ENCODE peak calls at places on chromosome 18, in ten cellular contexts. W, Q, G, N, Y, C, K, A, R and E are unnamed samples.
A peak's percentile ranks its signal among the peaks of the same experiment; 100 is the strongest.

GRCh38 chr18:79962835-79963657 is 1.4 kb upstream of the HSBP1L1 start:
- DNase-seq in W (no peak), Q (no peak), G (no peak), N (no peak), Y (no peak), C (no peak), K (no peak), A (no peak), R (no peak), E (peak; percentile 70)

GRCh38 chr18:3538456-3538855 is 88.5 kb downstream of the TGIF1 start:
- DNase-seq in W (no peak), Q (no peak), G (peak; percentile 75), N (no peak), Y (no peak), C (no peak), K (peak; percentile 40), A (no peak), R (no peak), E (no peak)

GRCh38 chr18:61308795-61309393 is 24.3 kb upstream of the CDH20 start:
- DNase-seq in W (no peak), Q (peak; percentile 27), G (no peak), N (no peak), Y (no peak), C (no peak), K (no peak), A (no peak), R (no peak), E (no peak)

GRCh38 chr18:48928787-48929186 is 22.0 kb downstream of the SMAD7 start:
- DNase-seq in W (no peak), Q (peak; percentile 59), G (peak; percentile 50), N (peak; percentile 84), Y (no peak), C (peak; percentile 61), K (no peak), A (no peak), R (peak; percentile 66), E (peak; percentile 73)

GRCh38 chr18:79637921-79638855 is 41.4 kb upstream of the CTDP1 start:
- DNase-seq in W (no peak), Q (no peak), G (no peak), N (no peak), Y (no peak), C (no peak), K (no peak), A (no peak), R (no peak), E (no peak)

GRCh38 chr18:2325933-2326332 is 245.4 kb downstream of the METTL4 start:
- DNase-seq in W (no peak), Q (no peak), G (no peak), N (no peak), Y (no peak), C (no peak), K (no peak), A (no peak), R (no peak), E (no peak)

GRCh38 chr18:62566199-62566598 is 43.4 kb downstream of the ZCCHC2 start:
- DNase-seq in W (no peak), Q (peak; percentile 16), G (peak; percentile 36), N (peak; percentile 3), Y (peak; percentile 13), C (peak; percentile 42), K (peak; percentile 36), A (no peak), R (no peak), E (no peak)

GRCh38 chr18:48061781-48062570 is 131.5 kb upstream of the SMAD2 start:
- DNase-seq in W (no peak), Q (no peak), G (no peak), N (no peak), Y (no peak), C (no peak), K (peak; percentile 21), A (no peak), R (no peak), E (no peak)

GRCh38 chr18:11872479-11873136 is 21.4 kb downstream of the CHMP1B start:
- DNase-seq in W (no peak), Q (peak; percentile 27), G (peak; percentile 31), N (peak; percentile 64), Y (peak; percentile 41), C (no peak), K (no peak), A (no peak), R (peak; percentile 51), E (no peak)

GRCh38 chr18:13376841-13377351 is 158.3 kb downstream of the LDLRAD4 start:
- DNase-seq in W (no peak), Q (no peak), G (no peak), N (peak; percentile 10), Y (no peak), C (no peak), K (no peak), A (no peak), R (no peak), E (no peak)

GRCh38 chr18:70288171-70288850 is 534 bp upstream of the SOCS6 start:
- DNase-seq in W (peak; percentile 44), Q (peak; percentile 44), G (peak; percentile 31), N (no peak), Y (no peak), C (peak; percentile 45), K (peak; percentile 33), A (no peak), R (peak; percentile 62), E (no peak)

GRCh38 chr18:44048846-44049245 is 631.8 kb upstream of the SETBP1 start:
- DNase-seq in W (no peak), Q (no peak), G (no peak), N (no peak), Y (no peak), C (no peak), K (no peak), A (no peak), R (no peak), E (no peak)
- TF ChIP-seq CTCF in W (no peak), Q (no peak), G (no peak), N (no peak), Y (no peak), C (no peak), K (no peak), A (no peak), R (no peak), E (no peak)

GRCh38 chr18:54958711-54959625 is at the start of gene CCDC68:
- DNase-seq in W (no peak), Q (no peak), G (no peak), N (no peak), Y (peak; percentile 35), C (peak; percentile 58), K (no peak), A (no peak), R (peak; percentile 86), E (no peak)

GRCh38 chr18:54956506-54956905 is 2.8 kb downstream of the CCDC68 start:
- DNase-seq in W (no peak), Q (no peak), G (no peak), N (no peak), Y (no peak), C (no peak), K (no peak), A (no peak), R (no peak), E (no peak)

GRCh38 chr18:54960197-54960596 is 936 bp upstream of the CCDC68 start:
- DNase-seq in W (no peak), Q (no peak), G (no peak), N (no peak), Y (no peak), C (no peak), K (no peak), A (no peak), R (no peak), E (no peak)

GRCh38 chr18:54957987-54958386 is 1.3 kb downstream of the CCDC68 start:
- DNase-seq in W (no peak), Q (peak; percentile 46), G (peak; percentile 3), N (no peak), Y (no peak), C (no peak), K (peak; percentile 42), A (no peak), R (no peak), E (no peak)

DNA sequence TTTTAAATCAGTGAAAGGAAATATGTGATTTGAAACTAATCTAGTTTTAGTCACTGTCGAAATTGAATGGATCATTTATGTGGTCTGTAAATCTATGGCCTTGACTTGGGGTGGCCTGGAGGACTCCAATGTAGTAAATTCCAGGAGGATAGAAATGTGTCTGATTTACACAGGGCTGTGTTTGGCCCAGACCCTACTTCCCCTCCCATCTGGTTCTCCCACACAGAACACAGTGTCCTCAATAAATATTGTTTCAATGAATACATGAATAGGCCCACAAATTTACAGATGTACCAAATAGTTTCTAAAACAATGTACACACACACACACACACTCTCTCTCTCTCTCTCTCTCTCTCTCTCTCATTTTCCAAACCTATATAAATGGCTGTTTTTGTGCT is 2.0 kb downstream of the CCDC68 start:
- DNase-seq in W (no peak), Q (peak; percentile 35), G (no peak), N (no peak), Y (no peak), C (no peak), K (peak; percentile 16), A (no peak), R (no peak), E (no peak)
- H3K4me3 ChIP-seq in W (no peak overlapping the region), Q (no peak overlapping the region), G (no peak overlapping the region), N (no peak overlapping the region), Y (no peak overlapping the region), C (peak overlapping the region; percentile 67), K (no peak overlapping the region), A (no peak overlapping the region), R (no peak overlapping the region), E (no peak overlapping the region)

GRCh38 chr18:58484989-58485962 is 143.6 kb downstream of the ALPK2 start:
- DNase-seq in W (no peak), Q (peak; percentile 18), G (no peak), N (no peak), Y (no peak), C (no peak), K (no peak), A (no peak), R (no peak), E (no peak)
- TF ChIP-seq CTCF in W (no peak), Q (no peak), G (no peak), N (no peak), Y (no peak), C (no peak), K (no peak), A (no peak), R (no peak), E (no peak)

GRCh38 chr18:45108754-45109153 is 428.1 kb downstream of the SETBP1 start:
- DNase-seq in W (no peak), Q (no peak), G (no peak), N (no peak), Y (no peak), C (no peak), K (no peak), A (no peak), R (no peak), E (no peak)

GRCh38 chr18:45109271-45109670 is 428.6 kb downstream of the SETBP1 start:
- DNase-seq in W (no peak), Q (no peak), G (peak; percentile 46), N (no peak), Y (no peak), C (no peak), K (peak; percentile 73), A (no peak), R (no peak), E (no peak)

GRCh38 chr18:45110577-45111506 is 430.2 kb downstream of the SETBP1 start:
- DNase-seq in W (peak; percentile 71), Q (no peak), G (peak; percentile 59), N (no peak), Y (no peak), C (peak; percentile 29), K (peak; percentile 81), A (no peak), R (no peak), E (no peak)

GRCh38 chr18:45111507-45111858 is 430.8 kb downstream of the SETBP1 start:
- DNase-seq in W (no peak), Q (no peak), G (no peak), N (no peak), Y (no peak), C (no peak), K (no peak), A (no peak), R (no peak), E (no peak)

GRCh38 chr18:45112682-45113081 is 432.0 kb downstream of the SETBP1 start:
- DNase-seq in W (no peak), Q (no peak), G (no peak), N (no peak), Y (no peak), C (no peak), K (no peak), A (no peak), R (no peak), E (no peak)
- H3K4me3 ChIP-seq in W (no peak overlapping the region), Q (no peak overlapping the region), G (no peak overlapping the region), N (no peak overlapping the region), Y (no peak overlapping the region), C (no peak overlapping the region), K (no peak overlapping the region), A (no peak overlapping the region), R (no peak overlapping the region), E (no peak overlapping the region)